ENCODE peak calls at places on chromosomes 3 and 15, in ten cellular contexts. C is neuronal stem cell, T is thoracic aorta, G is aorta, L is PC-3, Y is mesenchymal stem cell, Z is astrocyte of the cerebellum, D is adrenal gland, E is kidney, H is cardiac muscle cell. B is an unnamed sample.

GRCh38 chr3:191775451-191776233 is 314.7 kb downstream of the PYDC2 start:
- DNase-seq in C (no peak), T (no peak), G (no peak), L (peak), Y (peak), Z (peak), D (no peak), E (no peak), H (no peak), B (no peak)

GRCh38 chr3:197709135-197709534 is 27.6 kb downstream of the RUBCN start:
- DNase-seq in C (no peak), T (no peak), G (no peak), L (no peak), Y (no peak), Z (no peak), D (no peak), E (no peak), H (no peak), B (no peak)

GRCh38 chr15:95659646-95660045 is 670.9 kb upstream of the NR2F2 start:
- DNase-seq in C (no peak), T (no peak), G (no peak), L (no peak), Y (no peak), Z (no peak), D (no peak), E (no peak), H (no peak), B (no peak)

GRCh38 chr15:33059184-33059583 is 135.3 kb downstream of the FMN1 start:
- DNase-seq in C (no peak), T (no peak), G (no peak), L (no peak), Y (no peak), Z (peak), D (no peak), E (no peak), H (no peak), B (no peak)

GRCh38 chr3:38496131-38496910 is at the start of gene EXOG:
- DNase-seq in C (peak), T (peak), G (peak), L (peak), Y (peak), Z (peak), D (peak), E (peak), H (peak), B (peak)

GRCh38 chr3:88912294-88913014 is 195.0 kb upstream of the EPHA3 start:
- DNase-seq in C (peak), T (no peak), G (no peak), L (no peak), Y (no peak), Z (no peak), D (no peak), E (no peak), H (peak), B (no peak)

GRCh38 chr3:29430558-29430971 is 149.7 kb downstream of the RBMS3 start:
- DNase-seq in C (peak), T (no peak), G (no peak), L (peak), Y (peak), Z (peak), D (no peak), E (no peak), H (no peak), B (no peak)

GRCh38 chr3:37163262-37164020 is 10.9 kb downstream of the LRRFIP2 start:
- DNase-seq in C (no peak), T (no peak), G (no peak), L (no peak), Y (peak), Z (peak), D (no peak), E (no peak), H (no peak), B (no peak)

GRCh38 chr3:107621465-107621864 is 98.7 kb downstream of the BBX start:
- DNase-seq in C (no peak), T (no peak), G (no peak), L (no peak), Y (no peak), Z (no peak), D (no peak), E (no peak), H (no peak), B (no peak)

GRCh38 chr3:181698263-181698944 is 13.3 kb upstream of the SOX2 start:
- DNase-seq in C (no peak), T (no peak), G (no peak), L (no peak), Y (no peak), Z (no peak), D (no peak), E (no peak), H (no peak), B (no peak)

GRCh38 chr3:70186221-70186620 is 126.2 kb downstream of the MDFIC2 start:
- DNase-seq in C (no peak), T (no peak), G (no peak), L (no peak), Y (no peak), Z (no peak), D (no peak), E (no peak), H (no peak), B (no peak)

GRCh38 chr3:71309342-71309741 is 274.2 kb downstream of the FOXP1 start:
- DNase-seq in C (no peak), T (no peak), G (no peak), L (no peak), Y (no peak), Z (no peak), D (no peak), E (no peak), H (no peak), B (no peak)

GRCh38 chr3:21654662-21655061 is 96.3 kb downstream of the ZNF385D start:
- DNase-seq in C (no peak), T (no peak), G (no peak), L (peak), Y (no peak), Z (peak), D (no peak), E (no peak), H (no peak), B (no peak)

GRCh38 chr3:188051801-188052228 is 102.1 kb upstream of the LPP start:
- DNase-seq in C (no peak), T (peak), G (peak), L (no peak), Y (no peak), Z (no peak), D (peak), E (peak), H (no peak), B (peak)

GRCh38 chr3:23459915-23460546 is 256.9 kb downstream of the UBE2E2 start:
- DNase-seq in C (no peak), T (no peak), G (no peak), L (no peak), Y (no peak), Z (no peak), D (no peak), E (no peak), H (no peak), B (no peak)

GRCh38 chr15:89936793-89937265 is 24.1 kb upstream of the ARPIN start:
- DNase-seq in C (no peak), T (no peak), G (no peak), L (peak), Y (no peak), Z (no peak), D (no peak), E (no peak), H (no peak), B (no peak)

GRCh38 chr3:42601898-42602581 is 1.6 kb downstream of the NKTR start:
- DNase-seq in C (no peak), T (no peak), G (no peak), L (peak), Y (peak), Z (no peak), D (no peak), E (no peak), H (no peak), B (no peak)

GRCh38 chr3:196198771-196199753 is 12.1 kb downstream of the ZDHHC19 start:
- DNase-seq in C (no peak), T (no peak), G (no peak), L (no peak), Y (no peak), Z (no peak), D (no peak), E (peak), H (no peak), B (no peak)

GRCh38 chr15:29045717-29046116 is 159.9 kb downstream of the APBA2 start:
- DNase-seq in C (no peak), T (no peak), G (no peak), L (peak), Y (peak), Z (no peak), D (no peak), E (no peak), H (no peak), B (no peak)

GRCh38 chr15:76339302-76340197 is 3.0 kb downstream of the ISL2 start:
- DNase-seq in C (peak), T (no peak), G (no peak), L (no peak), Y (peak), Z (no peak), D (no peak), E (no peak), H (peak), B (peak)

GRCh38 chr15:30923429-30923828 is 19.7 kb downstream of the FAN1 start:
- DNase-seq in C (no peak), T (no peak), G (no peak), L (no peak), Y (no peak), Z (no peak), D (no peak), E (no peak), H (no peak), B (no peak)

GRCh38 chr3:37909067-37909911 is 47.6 kb downstream of the CTDSPL start:
- DNase-seq in C (no peak), T (no peak), G (no peak), L (peak), Y (no peak), Z (no peak), D (no peak), E (no peak), H (no peak), B (no peak)

GRCh38 chr3:183478501-183478900 is 50.1 kb upstream of the MCF2L2 start:
- DNase-seq in C (no peak), T (no peak), G (no peak), L (no peak), Y (no peak), Z (no peak), D (no peak), E (no peak), H (no peak), B (no peak)

GRCh38 chr3:123559040-123559861 is 25.6 kb downstream of the HACD2 start:
- DNase-seq in C (peak), T (no peak), G (no peak), L (peak), Y (peak), Z (peak), D (peak), E (no peak), H (peak), B (no peak)

GRCh38 chr3:195913382-195913781 is 5.0 kb upstream of the TNK2 start:
- DNase-seq in C (no peak), T (no peak), G (peak), L (no peak), Y (no peak), Z (no peak), D (no peak), E (no peak), H (no peak), B (no peak)

GRCh38 chr3:14510838-14511622 is 29.1 kb downstream of the GRIP2 start:
- DNase-seq in C (no peak), T (no peak), G (no peak), L (no peak), Y (no peak), Z (no peak), D (no peak), E (no peak), H (no peak), B (no peak)

GRCh38 chr15:37133619-37134018 is 33.3 kb upstream of the MEIS2 start:
- DNase-seq in C (no peak), T (no peak), G (no peak), L (peak), Y (peak), Z (peak), D (no peak), E (no peak), H (no peak), B (no peak)

GRCh38 chr3:149314807-149315578 is 18.4 kb downstream of the TM4SF18 start:
- DNase-seq in C (no peak), T (no peak), G (no peak), L (peak), Y (peak), Z (peak), D (no peak), E (no peak), H (no peak), B (no peak)

GRCh38 chr3:74824366-74824765 is 209.9 kb upstream of the CNTN3 start:
- DNase-seq in C (no peak), T (no peak), G (no peak), L (no peak), Y (no peak), Z (no peak), D (no peak), E (no peak), H (no peak), B (no peak)

GRCh38 chr3:160531311-160531710 is 34.1 kb downstream of the KPNA4 start:
- DNase-seq in C (no peak), T (no peak), G (no peak), L (no peak), Y (no peak), Z (no peak), D (no peak), E (no peak), H (no peak), B (no peak)

GRCh38 chr15:84982301-84982920 is 755 bp downstream of the PDE8A start:
- DNase-seq in C (no peak), T (no peak), G (peak), L (peak), Y (peak), Z (no peak), D (peak), E (peak), H (peak), B (peak)

GRCh38 chr15:79673416-79674123 is 223.2 kb downstream of the MTHFS start:
- DNase-seq in C (no peak), T (no peak), G (no peak), L (peak), Y (peak), Z (no peak), D (no peak), E (no peak), H (no peak), B (no peak)

GRCh38 chr15:27086800-27087199 is 115.8 kb downstream of the GABRG3 start:
- DNase-seq in C (no peak), T (no peak), G (no peak), L (no peak), Y (no peak), Z (no peak), D (no peak), E (no peak), H (no peak), B (no peak)

GRCh38 chr3:15820911-15821310 is 23.1 kb upstream of the ANKRD28 start:
- DNase-seq in C (no peak), T (no peak), G (no peak), L (no peak), Y (no peak), Z (no peak), D (no peak), E (no peak), H (no peak), B (no peak)

DNA sequence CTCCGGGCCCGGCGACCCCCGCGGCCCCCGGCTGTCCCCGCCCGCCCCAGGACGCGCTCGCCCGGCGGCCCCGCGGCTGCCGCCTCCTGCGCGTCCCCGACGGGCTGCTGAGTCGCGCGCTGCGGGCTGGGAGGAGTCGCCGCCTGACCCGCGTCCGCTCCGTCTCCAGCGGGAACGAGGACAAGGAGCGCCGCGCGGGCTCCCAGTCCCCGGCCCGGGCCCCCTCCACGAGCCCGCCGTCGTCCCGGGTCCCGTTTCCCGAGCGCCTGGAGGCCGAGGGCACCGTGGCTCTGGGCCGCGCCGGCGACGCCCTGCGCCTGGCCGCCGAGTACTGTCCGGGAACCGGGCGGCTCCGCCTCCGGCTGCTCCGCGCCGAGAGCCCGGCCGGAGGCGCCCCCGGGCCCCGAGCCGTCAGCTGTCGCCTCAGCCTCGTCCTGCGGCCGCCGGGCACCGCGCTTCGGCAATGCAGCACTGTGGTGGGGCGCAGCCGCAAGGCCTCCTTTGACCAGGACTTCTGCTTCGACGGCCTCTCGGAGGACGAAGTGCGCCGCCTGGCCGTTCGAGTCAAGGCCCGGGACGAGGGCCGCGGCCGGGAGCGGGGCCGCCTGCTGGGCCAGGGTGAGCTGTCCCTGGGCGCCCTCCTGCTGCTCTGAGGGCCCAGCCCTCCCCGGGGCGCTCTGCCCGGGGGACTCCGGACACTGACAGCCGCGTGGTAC is 1.5 kb downstream of the C2CD4A start:
- DNase-seq in C (peak), T (no peak), G (peak), L (peak), Y (peak), Z (no peak), D (peak), E (peak), H (peak), B (peak)
- H3K4me3 ChIP-seq in C (peak), T (peak), G (peak), L (peak), Y (peak), Z (peak), D (peak), E (peak), H (peak), B (peak)

DNA sequence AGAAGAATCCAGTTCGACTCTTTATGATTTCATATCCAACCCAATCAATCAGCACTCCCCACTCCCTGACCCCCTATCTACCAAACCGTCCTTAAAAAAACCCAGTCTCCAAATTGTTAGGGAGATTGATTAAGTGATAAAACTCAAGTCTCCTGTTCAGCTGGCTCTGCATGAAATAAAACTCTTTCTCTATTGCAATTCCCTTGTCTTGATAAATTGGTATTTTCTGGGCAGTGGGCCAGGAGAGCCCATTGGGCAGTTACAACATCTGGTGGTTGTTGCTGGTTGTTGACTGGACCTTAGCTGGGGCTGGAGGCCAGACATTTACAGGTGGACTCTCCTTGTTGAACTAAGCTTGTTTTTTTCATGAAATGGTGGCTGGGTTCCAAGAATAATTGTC is 642.3 kb downstream of the ROBO2 start:
- DNase-seq in C (no peak), T (no peak), G (no peak), L (no peak), Y (no peak), Z (no peak), D (no peak), E (no peak), H (no peak), B (no peak)
- H3K4me3 ChIP-seq in C (no peak), T (no peak), G (no peak), L (no peak), Y (no peak), Z (no peak), D (no peak), E (no peak), H (no peak), B (no peak)

DNA sequence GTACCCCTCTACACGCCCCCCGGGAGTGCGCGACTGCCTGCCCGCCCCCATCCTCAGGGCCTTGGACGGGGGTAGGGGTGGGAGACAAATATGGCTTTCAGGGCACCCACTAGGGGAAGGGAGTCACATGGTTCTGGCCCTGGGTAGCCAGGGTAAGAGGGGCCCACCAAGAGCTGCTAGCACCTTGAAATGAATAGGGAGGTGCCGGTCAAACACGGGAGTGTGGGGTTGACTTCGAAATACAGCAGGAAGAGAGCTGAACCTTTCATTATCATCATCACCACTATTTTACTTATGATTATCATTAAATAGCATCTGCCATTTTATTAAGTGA is 489.1 kb downstream of the MAGI1 start:
- DNase-seq in C (no peak), T (no peak), G (no peak), L (no peak), Y (no peak), Z (no peak), D (no peak), E (no peak), H (no peak), B (no peak)
- H3K4me3 ChIP-seq in C (peak), T (peak), G (no peak), L (no peak), Y (peak), Z (peak), D (no peak), E (peak), H (peak), B (peak)

GRCh38 chr15:73630796-73631471 is 2.3 kb downstream of the NPTN start:
- DNase-seq in C (no peak), T (no peak), G (no peak), L (no peak), Y (peak), Z (no peak), D (no peak), E (no peak), H (no peak), B (no peak)
- H3K4me3 ChIP-seq in C (no peak), T (peak), G (peak), L (peak), Y (no peak), Z (peak), D (no peak), E (peak), H (peak), B (no peak)

GRCh38 chr3:137035631-137036030 is 77.8 kb downstream of the IL20RB start:
- DNase-seq in C (no peak), T (no peak), G (no peak), L (peak), Y (peak), Z (no peak), D (no peak), E (no peak), H (peak), B (no peak)

GRCh38 chr3:137026701-137027100 is 68.9 kb downstream of the IL20RB start:
- DNase-seq in C (no peak), T (no peak), G (no peak), L (no peak), Y (no peak), Z (no peak), D (no peak), E (no peak), H (no peak), B (no peak)

DNA sequence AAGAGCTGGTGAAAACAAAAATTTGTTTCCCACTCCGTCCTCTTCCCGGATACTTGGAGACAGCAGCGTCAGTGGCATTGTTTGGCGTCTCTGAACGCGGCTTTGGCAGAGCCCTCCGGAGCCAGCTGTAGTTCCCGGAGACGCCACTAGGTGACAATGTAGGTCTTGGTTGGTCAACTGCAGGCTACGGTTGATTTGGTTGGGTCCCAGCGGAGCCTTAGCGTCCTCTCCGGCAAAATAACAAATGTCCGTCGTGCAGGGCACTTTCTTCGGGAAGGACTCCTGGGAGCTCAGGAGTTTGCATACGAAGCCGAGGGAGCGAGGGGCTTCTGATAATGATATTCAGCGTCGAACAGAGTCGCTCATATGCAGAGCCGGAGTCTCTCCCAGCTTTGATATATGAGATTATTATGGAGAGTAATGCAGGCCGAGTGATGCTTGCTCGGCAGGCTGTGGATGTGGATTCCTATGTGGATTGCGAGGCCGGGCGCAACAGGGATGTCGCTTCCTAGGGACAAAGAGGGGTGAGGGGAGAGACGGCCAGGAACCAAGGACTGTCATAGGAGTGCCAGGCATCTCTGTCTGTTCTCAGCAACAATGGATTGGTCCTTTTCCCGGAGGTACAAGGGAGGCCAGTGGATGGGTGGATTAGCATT is 74.8 kb downstream of the IL20RB start:
- DNase-seq in C (peak), T (peak), G (peak), L (peak), Y (peak), Z (peak), D (peak), E (peak), H (peak), B (peak)
- H3K4me3 ChIP-seq in C (peak), T (peak), G (peak), L (peak), Y (no peak), Z (peak), D (no peak), E (peak), H (peak), B (peak)

GRCh38 chr3:151460774-151461450 is at the start of gene IGSF10:
- DNase-seq in C (peak), T (no peak), G (peak), L (no peak), Y (no peak), Z (no peak), D (peak), E (peak), H (no peak), B (peak)
- H3K4me3 ChIP-seq in C (peak), T (peak), G (peak), L (peak), Y (peak), Z (peak), D (peak), E (peak), H (peak), B (peak)

B was measured in ovary.